ENCODE peak calls at places on chromosomes 16 and 17, in six cellular contexts. U is breast epithelium, O is Panc1, Y is stomach, M is prostate gland, Z is suprapubic skin. E is an unnamed sample.
A peak's percentile ranks its signal among the peaks of the same experiment; 100 is the strongest.

GRCh38 chr17:81429813-81430510 is 34.7 kb downstream of the BAHCC1 start:
- DNase-seq in Y (no peak), Z (no peak), O (no peak), U (no peak), M (no peak), E (no peak)

GRCh38 chr16:8958344-8958808 is 5.3 kb downstream of the USP7 start:
- DNase-seq in U (no peak), Y (no peak), O (no peak), M (no peak), Z (no peak), E (no peak)

GRCh38 chr16:74608944-74609343 is 2.0 kb upstream of the GLG1 start:
- DNase-seq in Z (no peak), Y (no peak), O (no peak), M (no peak), U (no peak), E (no peak)

GRCh38 chr17:43003542-43004172 is 2.9 kb upstream of the IFI35 start:
- DNase-seq in O (no peak), M (no peak), Y (no peak), U (no peak), Z (no peak), E (no peak)

GRCh38 chr16:81265658-81266451 is 27.4 kb downstream of the BCO1 start:
- DNase-seq in O (no peak), M (peak; percentile 72), U (peak; percentile 27), Z (no peak), Y (peak; percentile 93), E (no peak)

GRCh38 chr16:2981899-2982250 is 1.6 kb upstream of the PKMYT1 start:
- DNase-seq in O (no peak), Z (no peak), U (no peak), M (no peak), Y (no peak), E (no peak)

GRCh38 chr17:43006639-43007551 is at the start of gene IFI35:
- DNase-seq in U (peak; percentile 73), Z (peak; percentile 92), O (no peak), M (peak; percentile 85), Y (peak; percentile 90), E (peak; percentile 94)

GRCh38 chr17:77681820-77682219 is 276.7 kb upstream of the TNRC6C start:
- DNase-seq in U (no peak), Y (peak; percentile 27), O (no peak), M (peak; percentile 61), Z (peak; percentile 75), E (no peak)

GRCh38 chr17:57422574-57423164 is 166.3 kb downstream of the MSI2 start:
- DNase-seq in Y (no peak), O (peak; percentile 45), Z (no peak), U (no peak), M (no peak), E (no peak)

GRCh38 chr17:67403065-67403464 is 26.0 kb downstream of the PITPNC1 start:
- DNase-seq in M (no peak), O (no peak), Y (no peak), U (no peak), Z (no peak), E (no peak)

GRCh38 chr17:59508999-59509398 is 56.4 kb upstream of the DHX40 start:
- DNase-seq in U (no peak), Z (no peak), Y (no peak), M (no peak), O (no peak), E (no peak)

DNA sequence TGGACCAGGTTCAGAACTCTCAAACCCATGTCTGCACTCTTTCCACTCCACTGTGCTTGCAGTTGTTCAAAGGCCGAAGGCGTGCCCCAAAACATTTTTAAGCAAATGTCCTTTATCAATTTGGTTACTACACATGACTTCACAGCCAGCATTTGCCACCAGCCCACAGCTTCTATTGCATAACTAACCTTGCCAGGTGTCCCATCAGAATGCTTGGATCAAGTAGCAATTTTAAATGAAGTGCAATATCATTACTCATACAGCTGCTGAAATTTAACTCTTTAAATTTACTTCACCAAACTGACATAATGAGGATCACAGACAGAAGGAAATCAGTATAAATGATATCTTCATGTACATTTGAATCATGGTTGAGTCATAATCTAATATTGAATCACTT is 29.8 kb upstream of the HS3ST3A1 start:
- DNase-seq in O (no peak), Y (no peak), M (no peak), Z (no peak), U (no peak), E (no peak)
- TF ChIP-seq POLR2AphosphoS5 in O (no peak), Y (no peak), M (no peak), Z (no peak), U (no peak), E (no peak)

GRCh38 chr17:44069974-44070454 is 521 bp upstream of the G6PC3 start:
- DNase-seq in Y (no peak), U (no peak), M (no peak), O (no peak), Z (no peak), E (no peak)

GRCh38 chr17:44071772-44072171 is 1.2 kb downstream of the G6PC3 start:
- DNase-seq in M (no peak), Z (no peak), U (no peak), O (no peak), Y (no peak), E (no peak)

GRCh38 chr17:44067547-44067945 is 1.1 kb upstream of the LSM12 start:
- DNase-seq in U (no peak), Z (no peak), O (no peak), M (no peak), Y (no peak), E (no peak)

GRCh38 chr17:44071198-44071520 is 624 bp downstream of the G6PC3 start:
- DNase-seq in Z (no peak), O (no peak), M (no peak), Y (no peak), U (no peak), E (no peak)

GRCh38 chr17:44070455-44071197 is at the start of gene G6PC3:
- DNase-seq in U (peak; percentile 93), M (peak; percentile 95), Y (peak; percentile 95), Z (peak; percentile 96), O (no peak), E (peak; percentile 99)
- TF ChIP-seq CTCF in U (no peak), M (peak; percentile 22), Y (no peak), Z (no peak), O (no peak), E (no peak)

GRCh38 chr17:74211929-74212261 is 1.5 kb upstream of the TTYH2 start:
- DNase-seq in Z (no peak), M (no peak), U (no peak), O (no peak), Y (no peak), E (no peak)
- TF ChIP-seq POLR2AphosphoS5 in Z (no peak), M (no peak), U (no peak), O (no peak), Y (no peak), E (no peak)

GRCh38 chr16:48531011-48531962 is 78.7 kb downstream of the N4BP1 start:
- DNase-seq in Y (no peak), Z (no peak), O (no peak), M (no peak), U (no peak), E (no peak)
- TF ChIP-seq CTCF in Y (no peak), Z (no peak), O (no peak), M (no peak), U (no peak), E (no peak)

DNA sequence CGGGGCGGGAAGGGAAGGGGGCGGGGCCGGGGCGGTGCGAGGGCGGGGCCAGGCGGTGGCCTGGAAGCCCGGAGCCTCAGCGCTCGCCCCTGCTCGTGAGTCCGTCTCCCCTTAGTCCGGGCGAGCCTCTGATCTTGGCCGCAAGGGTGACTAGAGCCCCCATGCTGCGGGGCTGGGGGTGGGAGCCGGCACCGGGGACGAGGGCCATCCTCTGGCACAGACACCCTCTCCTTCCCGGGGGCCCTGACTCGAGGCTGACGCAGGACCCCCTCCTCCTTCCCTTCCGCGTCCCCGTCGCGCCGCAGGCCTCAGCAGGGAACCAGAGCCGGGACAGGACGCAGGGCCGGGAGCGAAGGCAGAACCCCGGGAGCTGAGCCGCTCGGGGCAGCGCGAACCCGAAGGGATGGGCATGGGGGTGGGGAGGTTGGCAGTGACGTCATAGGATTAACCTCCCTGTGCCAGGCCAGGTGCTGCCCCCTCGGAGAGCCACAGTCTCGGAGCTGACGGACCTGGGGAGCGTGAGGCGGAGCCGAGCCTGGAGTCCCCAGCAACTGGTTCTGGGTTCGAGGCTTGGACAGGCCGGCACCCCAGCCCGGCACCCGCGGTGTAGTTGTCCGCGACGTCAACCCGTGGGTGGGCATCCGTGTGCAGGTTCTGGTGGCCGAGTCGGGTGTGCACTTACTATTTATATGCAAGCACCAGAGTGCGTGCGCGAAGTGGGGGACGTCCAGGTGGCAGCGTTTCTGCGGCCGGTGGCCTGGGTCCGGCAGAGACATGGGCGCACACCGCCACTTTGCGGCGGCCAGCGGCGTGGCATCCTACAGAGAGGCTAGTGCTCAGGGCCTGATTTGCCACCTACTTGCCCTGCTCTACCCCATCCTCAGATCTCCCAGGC is 501 bp upstream of the PLCD3 start:
- DNase-seq in Y (peak; percentile 89), U (peak; percentile 83), M (peak; percentile 85), O (no peak), Z (peak; percentile 93), E (no peak)
- TF ChIP-seq POLR2AphosphoS5 in Y (peak; percentile 82), U (peak; percentile 55), M (peak; percentile 68), O (no peak), Z (no peak), E (no peak)

DNA sequence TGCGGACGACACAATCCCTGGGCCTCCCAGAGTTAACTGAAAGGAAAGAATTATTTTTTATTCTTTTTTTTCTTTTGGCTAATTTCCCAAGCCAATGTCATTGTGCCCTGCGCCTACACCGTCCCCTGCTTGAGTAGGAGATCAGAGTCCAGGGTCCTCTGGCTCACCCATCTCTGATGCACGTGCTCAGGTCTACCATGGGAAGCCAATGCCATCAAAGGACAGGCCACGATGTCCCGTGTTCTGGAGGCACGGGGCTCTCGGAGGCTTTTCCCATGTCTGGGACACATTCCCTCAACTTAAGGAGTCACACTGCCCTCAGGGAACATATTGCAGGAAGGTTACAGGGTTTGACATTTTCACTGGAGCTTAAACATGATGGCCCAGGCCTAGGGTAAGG is 123.7 kb downstream of the SLC39A11 start:
- DNase-seq in U (no peak), O (no peak), Y (no peak), M (no peak), Z (no peak), E (no peak)
- TF ChIP-seq CTCF in U (no peak), O (no peak), Y (no peak), M (no peak), Z (no peak), E (no peak)

DNA sequence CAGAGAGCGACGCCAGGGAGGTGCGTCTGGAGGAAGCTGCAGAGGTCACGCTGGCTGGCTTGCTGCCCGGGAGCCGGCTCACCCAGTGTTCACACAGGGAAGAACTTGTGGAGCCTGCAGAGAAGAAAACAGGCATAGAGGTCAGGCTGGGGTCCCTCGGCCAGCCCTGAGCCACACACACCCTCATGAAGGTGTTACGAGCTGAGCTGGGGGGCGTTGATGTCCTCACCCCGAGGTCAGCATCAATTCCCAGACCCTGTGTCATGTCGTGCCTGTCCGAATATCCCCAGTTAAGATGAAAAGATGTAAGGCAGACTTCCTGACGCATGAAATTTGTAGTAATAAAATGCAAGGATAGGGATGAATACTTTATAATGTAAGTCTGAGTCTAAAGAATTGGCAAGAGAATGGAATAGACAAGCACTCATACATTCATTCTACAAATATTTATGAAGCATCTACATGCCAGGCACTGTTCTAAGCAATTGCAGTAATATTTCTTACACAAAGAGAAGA is 77.1 kb downstream of the USP31 start:
- DNase-seq in U (peak; percentile 59), O (no peak), Y (peak; percentile 80), Z (no peak), M (peak; percentile 72), E (no peak)
- TF ChIP-seq POLR2AphosphoS5 in U (no peak), O (no peak), Y (no peak), Z (no peak), M (no peak), E (peak; percentile 35)